ENCODE peak calls at places on chromosomes 2 and 18, in seven cellular contexts. One of them, this sample, is unnamed.

GRCh38 chr18:57845468-57846103 is 42.5 kb upstream of the ATP8B1 start:
- DNase-seq in posterior cingulate gyrus: no peak
- DNase-seq in caudate nucleus: no peak
- DNase-seq in left lung: no peak
- DNase-seq in stimulated activated CD4-positive, alpha-beta T cell treated with anti-CD3 and anti-CD28 coated beads, Interleukin-2, amount 100 ng/mL, for 48 hours: no peak
- DNase-seq in dermis blood vessel endothelial cell: peak; percentile 13
- DNase-seq in cerebellar cortex: no peak
- DNase-seq in this sample: no peak

GRCh38 chr2:46376586-46377286 is 79.5 kb downstream of the EPAS1 start:
- DNase-seq in caudate nucleus: no peak
- DNase-seq in posterior cingulate gyrus: no peak
- DNase-seq in cerebellar cortex: peak; percentile 77
- DNase-seq in dermis blood vessel endothelial cell: no peak
- DNase-seq in stimulated activated CD4-positive, alpha-beta T cell treated with anti-CD3 and anti-CD28 coated beads, Interleukin-2, amount 100 ng/mL, for 48 hours: no peak
- DNase-seq in left lung: no peak
- DNase-seq in this sample: no peak

GRCh38 chr2:219266232-219266631 is 12.5 kb upstream of the TUBA4A start:
- DNase-seq in stimulated activated CD4-positive, alpha-beta T cell treated with anti-CD3 and anti-CD28 coated beads, Interleukin-2, amount 100 ng/mL, for 48 hours: no peak
- DNase-seq in left lung: no peak
- DNase-seq in dermis blood vessel endothelial cell: no peak
- DNase-seq in caudate nucleus: no peak
- DNase-seq in posterior cingulate gyrus: no peak
- DNase-seq in cerebellar cortex: no peak
- DNase-seq in this sample: no peak

GRCh38 chr2:238449909-238450417 is 23.2 kb downstream of the ASB1 start:
- DNase-seq in caudate nucleus: no peak
- DNase-seq in stimulated activated CD4-positive, alpha-beta T cell treated with anti-CD3 and anti-CD28 coated beads, Interleukin-2, amount 100 ng/mL, for 48 hours: no peak
- DNase-seq in left lung: no peak
- DNase-seq in dermis blood vessel endothelial cell: no peak
- DNase-seq in posterior cingulate gyrus: no peak
- DNase-seq in cerebellar cortex: peak; percentile 92
- DNase-seq in this sample: no peak

GRCh38 chr18:72456802-72457201 is 87.3 kb downstream of the CBLN2 start:
- DNase-seq in caudate nucleus: no peak
- DNase-seq in left lung: no peak
- DNase-seq in stimulated activated CD4-positive, alpha-beta T cell treated with anti-CD3 and anti-CD28 coated beads, Interleukin-2, amount 100 ng/mL, for 48 hours: no peak
- DNase-seq in posterior cingulate gyrus: no peak
- DNase-seq in dermis blood vessel endothelial cell: no peak
- DNase-seq in cerebellar cortex: no peak
- DNase-seq in this sample: no peak

GRCh38 chr2:162073776-162074578 is at the start of gene DPP4:
- DNase-seq in dermis blood vessel endothelial cell: peak; percentile 51
- DNase-seq in stimulated activated CD4-positive, alpha-beta T cell treated with anti-CD3 and anti-CD28 coated beads, Interleukin-2, amount 100 ng/mL, for 48 hours: peak; percentile 53
- DNase-seq in left lung: peak; percentile 86
- DNase-seq in posterior cingulate gyrus: no peak
- DNase-seq in cerebellar cortex: no peak
- DNase-seq in caudate nucleus: no peak
- DNase-seq in this sample: no peak

GRCh38 chr2:226405465-226405864 is 394.2 kb downstream of the IRS1 start:
- DNase-seq in posterior cingulate gyrus: no peak
- DNase-seq in left lung: no peak
- DNase-seq in stimulated activated CD4-positive, alpha-beta T cell treated with anti-CD3 and anti-CD28 coated beads, Interleukin-2, amount 100 ng/mL, for 48 hours: no peak
- DNase-seq in caudate nucleus: no peak
- DNase-seq in cerebellar cortex: no peak
- DNase-seq in dermis blood vessel endothelial cell: no peak
- DNase-seq in this sample: no peak

GRCh38 chr2:135773319-135773718 is 31.7 kb downstream of the UBXN4 start:
- DNase-seq in cerebellar cortex: no peak
- DNase-seq in stimulated activated CD4-positive, alpha-beta T cell treated with anti-CD3 and anti-CD28 coated beads, Interleukin-2, amount 100 ng/mL, for 48 hours: no peak
- DNase-seq in caudate nucleus: no peak
- DNase-seq in posterior cingulate gyrus: no peak
- DNase-seq in left lung: no peak
- DNase-seq in dermis blood vessel endothelial cell: peak; percentile 11
- DNase-seq in this sample: no peak

GRCh38 chr2:111173856-111174255 is 53.1 kb downstream of the BCL2L11 start:
- DNase-seq in left lung: no peak
- DNase-seq in dermis blood vessel endothelial cell: no peak
- DNase-seq in caudate nucleus: no peak
- DNase-seq in stimulated activated CD4-positive, alpha-beta T cell treated with anti-CD3 and anti-CD28 coated beads, Interleukin-2, amount 100 ng/mL, for 48 hours: no peak
- DNase-seq in cerebellar cortex: no peak
- DNase-seq in posterior cingulate gyrus: no peak
- DNase-seq in this sample: no peak

GRCh38 chr2:201254331-201254730 is 6.0 kb upstream of the CASP8 start:
- DNase-seq in cerebellar cortex: no peak
- DNase-seq in caudate nucleus: no peak
- DNase-seq in dermis blood vessel endothelial cell: no peak
- DNase-seq in left lung: no peak
- DNase-seq in posterior cingulate gyrus: no peak
- DNase-seq in stimulated activated CD4-positive, alpha-beta T cell treated with anti-CD3 and anti-CD28 coated beads, Interleukin-2, amount 100 ng/mL, for 48 hours: no peak
- DNase-seq in this sample: no peak

GRCh38 chr2:151760139-151760650 is 25.9 kb upstream of the NEB start:
- DNase-seq in left lung: no peak
- DNase-seq in dermis blood vessel endothelial cell: no peak
- DNase-seq in stimulated activated CD4-positive, alpha-beta T cell treated with anti-CD3 and anti-CD28 coated beads, Interleukin-2, amount 100 ng/mL, for 48 hours: no peak
- DNase-seq in posterior cingulate gyrus: no peak
- DNase-seq in caudate nucleus: no peak
- DNase-seq in cerebellar cortex: peak; percentile 91
- DNase-seq in this sample: no peak

GRCh38 chr2:231680992-231681852 is 27.1 kb upstream of the PTMA start:
- DNase-seq in dermis blood vessel endothelial cell: peak; percentile 72
- DNase-seq in left lung: peak; percentile 92
- DNase-seq in stimulated activated CD4-positive, alpha-beta T cell treated with anti-CD3 and anti-CD28 coated beads, Interleukin-2, amount 100 ng/mL, for 48 hours: no peak
- DNase-seq in cerebellar cortex: peak; percentile 70
- DNase-seq in posterior cingulate gyrus: peak; percentile 80
- DNase-seq in caudate nucleus: peak; percentile 63
- DNase-seq in this sample: no peak

GRCh38 chr2:233203060-233203459 is 48.4 kb upstream of the ATG16L1 start:
- DNase-seq in stimulated activated CD4-positive, alpha-beta T cell treated with anti-CD3 and anti-CD28 coated beads, Interleukin-2, amount 100 ng/mL, for 48 hours: no peak
- DNase-seq in cerebellar cortex: no peak
- DNase-seq in left lung: no peak
- DNase-seq in posterior cingulate gyrus: no peak
- DNase-seq in caudate nucleus: no peak
- DNase-seq in dermis blood vessel endothelial cell: no peak
- DNase-seq in this sample: no peak

GRCh38 chr18:50734886-50735285 is 84.9 kb downstream of the MRO start:
- DNase-seq in stimulated activated CD4-positive, alpha-beta T cell treated with anti-CD3 and anti-CD28 coated beads, Interleukin-2, amount 100 ng/mL, for 48 hours: no peak
- DNase-seq in dermis blood vessel endothelial cell: no peak
- DNase-seq in posterior cingulate gyrus: no peak
- DNase-seq in left lung: no peak
- DNase-seq in cerebellar cortex: peak; percentile 85
- DNase-seq in caudate nucleus: no peak
- DNase-seq in this sample: no peak

GRCh38 chr2:7584017-7584416 is 666.8 kb downstream of the RNF144A start:
- DNase-seq in stimulated activated CD4-positive, alpha-beta T cell treated with anti-CD3 and anti-CD28 coated beads, Interleukin-2, amount 100 ng/mL, for 48 hours: no peak
- DNase-seq in left lung: no peak
- DNase-seq in posterior cingulate gyrus: no peak
- DNase-seq in dermis blood vessel endothelial cell: no peak
- DNase-seq in cerebellar cortex: no peak
- DNase-seq in caudate nucleus: no peak
- DNase-seq in this sample: no peak

GRCh38 chr2:102367331-102367971 is 11.9 kb downstream of the IL18R1 start:
- DNase-seq in caudate nucleus: no peak
- DNase-seq in dermis blood vessel endothelial cell: no peak
- DNase-seq in stimulated activated CD4-positive, alpha-beta T cell treated with anti-CD3 and anti-CD28 coated beads, Interleukin-2, amount 100 ng/mL, for 48 hours: no peak
- DNase-seq in left lung: no peak
- DNase-seq in posterior cingulate gyrus: no peak
- DNase-seq in cerebellar cortex: no peak
- DNase-seq in this sample: no peak

GRCh38 chr2:236731767-236732580 is 162.3 kb downstream of the ACKR3 start:
- DNase-seq in cerebellar cortex: peak; percentile 85
- DNase-seq in dermis blood vessel endothelial cell: no peak
- DNase-seq in left lung: no peak
- DNase-seq in stimulated activated CD4-positive, alpha-beta T cell treated with anti-CD3 and anti-CD28 coated beads, Interleukin-2, amount 100 ng/mL, for 48 hours: no peak
- DNase-seq in caudate nucleus: no peak
- DNase-seq in posterior cingulate gyrus: peak; percentile 37
- DNase-seq in this sample: no peak

GRCh38 chr2:40041983-40042382 is 262.9 kb upstream of the THUMPD2 start:
- DNase-seq in stimulated activated CD4-positive, alpha-beta T cell treated with anti-CD3 and anti-CD28 coated beads, Interleukin-2, amount 100 ng/mL, for 48 hours: no peak
- DNase-seq in cerebellar cortex: no peak
- DNase-seq in caudate nucleus: no peak
- DNase-seq in dermis blood vessel endothelial cell: no peak
- DNase-seq in left lung: no peak
- DNase-seq in posterior cingulate gyrus: no peak
- DNase-seq in this sample: no peak

GRCh38 chr2:235611756-235612155 is 117.9 kb downstream of the AGAP1 start:
- DNase-seq in cerebellar cortex: no peak
- DNase-seq in caudate nucleus: no peak
- DNase-seq in posterior cingulate gyrus: no peak
- DNase-seq in dermis blood vessel endothelial cell: no peak
- DNase-seq in stimulated activated CD4-positive, alpha-beta T cell treated with anti-CD3 and anti-CD28 coated beads, Interleukin-2, amount 100 ng/mL, for 48 hours: no peak
- DNase-seq in left lung: no peak
- DNase-seq in this sample: no peak

GRCh38 chr2:123073956-123074355 is 951.1 kb upstream of the CNTNAP5 start:
- DNase-seq in caudate nucleus: no peak
- DNase-seq in left lung: no peak
- DNase-seq in posterior cingulate gyrus: no peak
- DNase-seq in stimulated activated CD4-positive, alpha-beta T cell treated with anti-CD3 and anti-CD28 coated beads, Interleukin-2, amount 100 ng/mL, for 48 hours: no peak
- DNase-seq in cerebellar cortex: no peak
- DNase-seq in dermis blood vessel endothelial cell: no peak
- DNase-seq in this sample: no peak

GRCh38 chr2:234372506-234372905 is 124.4 kb downstream of the ARL4C start:
- DNase-seq in dermis blood vessel endothelial cell: no peak
- DNase-seq in posterior cingulate gyrus: no peak
- DNase-seq in cerebellar cortex: no peak
- DNase-seq in left lung: no peak
- DNase-seq in stimulated activated CD4-positive, alpha-beta T cell treated with anti-CD3 and anti-CD28 coated beads, Interleukin-2, amount 100 ng/mL, for 48 hours: no peak
- DNase-seq in caudate nucleus: no peak
- DNase-seq in this sample: no peak

GRCh38 chr18:79483971-79484491 is 88.3 kb downstream of the NFATC1 start:
- DNase-seq in caudate nucleus: no peak
- DNase-seq in left lung: peak; percentile 36
- DNase-seq in posterior cingulate gyrus: no peak
- DNase-seq in stimulated activated CD4-positive, alpha-beta T cell treated with anti-CD3 and anti-CD28 coated beads, Interleukin-2, amount 100 ng/mL, for 48 hours: no peak
- DNase-seq in cerebellar cortex: no peak
- DNase-seq in dermis blood vessel endothelial cell: no peak
- DNase-seq in this sample: no peak

GRCh38 chr2:237459741-237460174 is 27.3 kb upstream of the MLPH start:
- DNase-seq in left lung: no peak
- DNase-seq in dermis blood vessel endothelial cell: peak; percentile 67
- DNase-seq in stimulated activated CD4-positive, alpha-beta T cell treated with anti-CD3 and anti-CD28 coated beads, Interleukin-2, amount 100 ng/mL, for 48 hours: no peak
- DNase-seq in caudate nucleus: no peak
- DNase-seq in cerebellar cortex: no peak
- DNase-seq in posterior cingulate gyrus: no peak
- DNase-seq in this sample: no peak

GRCh38 chr18:24016643-24017042 is 2.1 kb downstream of the TTC39C start:
- DNase-seq in dermis blood vessel endothelial cell: peak; percentile 12
- DNase-seq in caudate nucleus: no peak
- DNase-seq in posterior cingulate gyrus: no peak
- DNase-seq in left lung: no peak
- DNase-seq in stimulated activated CD4-positive, alpha-beta T cell treated with anti-CD3 and anti-CD28 coated beads, Interleukin-2, amount 100 ng/mL, for 48 hours: no peak
- DNase-seq in cerebellar cortex: peak; percentile 42
- DNase-seq in this sample: no peak

GRCh38 chr2:72847916-72848315 is 22.1 kb upstream of the EXOC6B start:
- DNase-seq in posterior cingulate gyrus: no peak
- DNase-seq in stimulated activated CD4-positive, alpha-beta T cell treated with anti-CD3 and anti-CD28 coated beads, Interleukin-2, amount 100 ng/mL, for 48 hours: no peak
- DNase-seq in cerebellar cortex: no peak
- DNase-seq in dermis blood vessel endothelial cell: no peak
- DNase-seq in caudate nucleus: no peak
- DNase-seq in left lung: no peak
- DNase-seq in this sample: no peak

GRCh38 chr2:195445639-195446038 is 211.4 kb upstream of the SLC39A10 start:
- DNase-seq in posterior cingulate gyrus: no peak
- DNase-seq in left lung: no peak
- DNase-seq in cerebellar cortex: no peak
- DNase-seq in caudate nucleus: no peak
- DNase-seq in dermis blood vessel endothelial cell: no peak
- DNase-seq in stimulated activated CD4-positive, alpha-beta T cell treated with anti-CD3 and anti-CD28 coated beads, Interleukin-2, amount 100 ng/mL, for 48 hours: no peak
- DNase-seq in this sample: no peak

GRCh38 chr2:227861011-227861410 is 10.4 kb upstream of the DAW1 start:
- DNase-seq in stimulated activated CD4-positive, alpha-beta T cell treated with anti-CD3 and anti-CD28 coated beads, Interleukin-2, amount 100 ng/mL, for 48 hours: no peak
- DNase-seq in left lung: no peak
- DNase-seq in posterior cingulate gyrus: no peak
- DNase-seq in dermis blood vessel endothelial cell: no peak
- DNase-seq in caudate nucleus: no peak
- DNase-seq in cerebellar cortex: peak; percentile 41
- DNase-seq in this sample: no peak

GRCh38 chr2:23508066-23508390 is 123.0 kb downstream of the KLHL29 start:
- DNase-seq in dermis blood vessel endothelial cell: no peak
- DNase-seq in posterior cingulate gyrus: no peak
- DNase-seq in caudate nucleus: no peak
- DNase-seq in cerebellar cortex: no peak
- DNase-seq in stimulated activated CD4-positive, alpha-beta T cell treated with anti-CD3 and anti-CD28 coated beads, Interleukin-2, amount 100 ng/mL, for 48 hours: no peak
- DNase-seq in left lung: no peak
- DNase-seq in this sample: no peak

GRCh38 chr2:213443952-213444351 is 159.7 kb downstream of the SPAG16 start:
- DNase-seq in cerebellar cortex: no peak
- DNase-seq in dermis blood vessel endothelial cell: no peak
- DNase-seq in posterior cingulate gyrus: no peak
- DNase-seq in left lung: no peak
- DNase-seq in caudate nucleus: no peak
- DNase-seq in stimulated activated CD4-positive, alpha-beta T cell treated with anti-CD3 and anti-CD28 coated beads, Interleukin-2, amount 100 ng/mL, for 48 hours: no peak
- DNase-seq in this sample: no peak

GRCh38 chr2:21291281-21291825 is 167.6 kb downstream of the TDRD15 start:
- DNase-seq in cerebellar cortex: no peak
- DNase-seq in dermis blood vessel endothelial cell: no peak
- DNase-seq in stimulated activated CD4-positive, alpha-beta T cell treated with anti-CD3 and anti-CD28 coated beads, Interleukin-2, amount 100 ng/mL, for 48 hours: no peak
- DNase-seq in posterior cingulate gyrus: no peak
- DNase-seq in caudate nucleus: no peak
- DNase-seq in left lung: no peak
- DNase-seq in this sample: no peak

GRCh38 chr18:46035701-46036680 is 36.1 kb downstream of the PSTPIP2 start:
- DNase-seq in left lung: no peak
- DNase-seq in caudate nucleus: no peak
- DNase-seq in stimulated activated CD4-positive, alpha-beta T cell treated with anti-CD3 and anti-CD28 coated beads, Interleukin-2, amount 100 ng/mL, for 48 hours: no peak
- DNase-seq in posterior cingulate gyrus: no peak
- DNase-seq in cerebellar cortex: no peak
- DNase-seq in dermis blood vessel endothelial cell: no peak
- DNase-seq in this sample: no peak

GRCh38 chr2:111231532-111232252 is 111.0 kb downstream of the BCL2L11 start:
- DNase-seq in posterior cingulate gyrus: no peak
- DNase-seq in left lung: no peak
- DNase-seq in dermis blood vessel endothelial cell: no peak
- DNase-seq in cerebellar cortex: no peak
- DNase-seq in stimulated activated CD4-positive, alpha-beta T cell treated with anti-CD3 and anti-CD28 coated beads, Interleukin-2, amount 100 ng/mL, for 48 hours: no peak
- DNase-seq in caudate nucleus: no peak
- DNase-seq in this sample: no peak

GRCh38 chr2:235570256-235570655 is 76.4 kb downstream of the AGAP1 start:
- DNase-seq in dermis blood vessel endothelial cell: no peak
- DNase-seq in posterior cingulate gyrus: no peak
- DNase-seq in left lung: no peak
- DNase-seq in cerebellar cortex: no peak
- DNase-seq in caudate nucleus: no peak
- DNase-seq in stimulated activated CD4-positive, alpha-beta T cell treated with anti-CD3 and anti-CD28 coated beads, Interleukin-2, amount 100 ng/mL, for 48 hours: no peak
- DNase-seq in this sample: no peak

GRCh38 chr18:32114293-32114692 is 22.6 kb downstream of the RNF138 start:
- DNase-seq in dermis blood vessel endothelial cell: no peak
- DNase-seq in caudate nucleus: no peak
- DNase-seq in posterior cingulate gyrus: no peak
- DNase-seq in stimulated activated CD4-positive, alpha-beta T cell treated with anti-CD3 and anti-CD28 coated beads, Interleukin-2, amount 100 ng/mL, for 48 hours: no peak
- DNase-seq in cerebellar cortex: no peak
- DNase-seq in left lung: no peak
- DNase-seq in this sample: no peak

This sample was measured in Panc1.